ENCODE peak calls at places on chromosomes 13 and 19, in four cellular contexts. T is stimulated activated effector memory CD8-positive, alpha-beta T cell treated with anti-CD3 and anti-CD28 coated beads, Interleukin-12 subunit alpha, Interleukin-12 subunit beta, amount 100 ng/mL, for 72 hours; U is stimulated activated CD4-positive, alpha-beta T cell treated with anti-CD3 and anti-CD28 coated beads, Interleukin-12 subunit alpha, Interleukin-12 subunit beta, amount 100 ng/mL, for 4 hours; Z is amniotic epithelial cell. X is an unnamed sample.

GRCh38 chr19:5193192-5193591 is 147.4 kb downstream of the PTPRS start:
- DNase-seq in T (no peak), U (no peak), Z (no peak), X (no peak)

GRCh38 chr19:14480695-14481069 is 5.5 kb upstream of the PTGER1 start:
- DNase-seq in T (no peak), Z (no peak), U (no peak), X (no peak)

GRCh38 chr13:47121092-47121763 is 224.4 kb upstream of the HTR2A start:
- DNase-seq in Z (no peak), T (no peak), U (no peak), X (no peak)

GRCh38 chr19:19584356-19584755 is 34.1 kb downstream of the PBX4 start:
- DNase-seq in U (no peak), T (no peak), Z (no peak), X (no peak)

GRCh38 chr13:71374471-71375041 is 492.4 kb downstream of the DACH1 start:
- DNase-seq in U (no peak), Z (peak; percentile 19), T (no peak), X (no peak)

GRCh38 chr13:102846261-102847015 is 606 bp downstream of the ERCC5 start:
- DNase-seq in T (peak; percentile 12), U (peak; percentile 28), Z (peak; percentile 33), X (no peak)

GRCh38 chr19:46955114-46955812 is 64.4 kb upstream of the NPAS1 start:
- DNase-seq in Z (peak; percentile 51), T (no peak), U (peak; percentile 11), X (no peak)

GRCh38 chr13:79451500-79451962 is 29.4 kb upstream of the NDFIP2 start:
- DNase-seq in T (peak; percentile 70), Z (peak; percentile 96), U (peak; percentile 81), X (no peak)

GRCh38 chr13:62130016-62130970 is 714.6 kb upstream of the PCDH20 start:
- DNase-seq in Z (no peak), T (no peak), U (no peak), X (no peak)

GRCh38 chr13:73138276-73138950 is 79.6 kb downstream of the KLF5 start:
- DNase-seq in Z (peak; percentile 47), T (no peak), U (no peak), X (no peak)

GRCh38 chr19:12665281-12665573 is 1.3 kb downstream of the MAN2B1 start:
- DNase-seq in Z (no peak), T (no peak), U (peak; percentile 45), X (no peak)

GRCh38 chr13:67366533-67366932 is 136.4 kb upstream of the PCDH9 start:
- DNase-seq in Z (peak; percentile 49), U (no peak), T (no peak), X (no peak)

GRCh38 chr19:48806518-48806817 is 4.4 kb downstream of the BCAT2 start:
- DNase-seq in U (no peak), Z (no peak), T (peak; percentile 25), X (no peak)

GRCh38 chr19:39070888-39071287 is 13.3 kb upstream of the ACP7 start:
- DNase-seq in T (no peak), Z (peak; percentile 68), U (no peak), X (no peak)

GRCh38 chr19:54297759-54298305 is 15.1 kb downstream of the LILRA5 start:
- DNase-seq in U (no peak), Z (no peak), T (no peak), X (no peak)

GRCh38 chr13:51737609-51738008 is 66.4 kb downstream of the DHRS12 start:
- DNase-seq in U (no peak), T (no peak), Z (no peak), X (no peak)

GRCh38 chr19:41871573-41872383 is 5.3 kb upstream of the CD79A start:
- DNase-seq in U (peak; percentile 44), T (peak; percentile 48), Z (no peak), X (no peak)

GRCh38 chr13:24187185-24187584 is 26.7 kb downstream of the SPATA13 start:
- DNase-seq in T (no peak), Z (peak; percentile 75), U (no peak), X (no peak)

GRCh38 chr13:98519976-98520375 is 56.9 kb downstream of the STK24 start:
- DNase-seq in T (no peak), Z (no peak), U (no peak), X (no peak)

GRCh38 chr19:5600797-5601196 is 21.8 kb downstream of the SAFB2 start:
- DNase-seq in Z (no peak), T (no peak), U (no peak), X (no peak)

GRCh38 chr13:46059405-46059804 is 6.9 kb upstream of the ZC3H13 start:
- DNase-seq in U (no peak), Z (no peak), T (no peak), X (no peak)

GRCh38 chr19:771332-771785 is 20.4 kb downstream of the MISP start:
- DNase-seq in Z (peak; percentile 55), U (peak; percentile 21), T (no peak), X (no peak)

GRCh38 chr19:19642506-19643157 is 825 bp downstream of the GMIP start:
- DNase-seq in Z (no peak), U (peak; percentile 31), T (peak; percentile 28), X (no peak)

GRCh38 chr19:12834976-12835757 is 788 bp upstream of the RTBDN start:
- DNase-seq in T (no peak), Z (no peak), U (no peak), X (no peak)

X was measured in omental fat pad.